ENCODE peak calls at places on chromosome 7, in eight cellular contexts. One of them, this sample, is unnamed.

GRCh38 chr7:18768256-18768655 is 272.7 kb downstream of the HDAC9 start:
- DNase-seq in endothelial cell: no peak
- DNase-seq in Calu3: no peak
- DNase-seq in AG09319: no peak
- DNase-seq in ascending aorta: no peak
- DNase-seq in GM23338: no peak
- DNase-seq in fibroblast of lung: no peak
- DNase-seq in GM20000: no peak
- DNase-seq in this sample: no peak

GRCh38 chr7:139358541-139359365 is 941 bp upstream of the LUC7L2 start:
- DNase-seq in endothelial cell: no peak
- DNase-seq in Calu3: peak; percentile 32
- DNase-seq in AG09319: no peak
- DNase-seq in ascending aorta: no peak
- DNase-seq in GM23338: peak; percentile 65
- DNase-seq in fibroblast of lung: peak; percentile 66
- DNase-seq in GM20000: no peak
- DNase-seq in this sample: peak; percentile 68

GRCh38 chr7:130216025-130216424 is 8.4 kb downstream of the SSMEM1 start:
- DNase-seq in endothelial cell: no peak
- DNase-seq in Calu3: no peak
- DNase-seq in AG09319: no peak
- DNase-seq in ascending aorta: no peak
- DNase-seq in GM23338: no peak
- DNase-seq in fibroblast of lung: no peak
- DNase-seq in GM20000: no peak
- DNase-seq in this sample: no peak

GRCh38 chr7:2568521-2569223 is 9.9 kb downstream of the IQCE start:
- DNase-seq in endothelial cell: no peak
- DNase-seq in Calu3: no peak
- DNase-seq in AG09319: no peak
- DNase-seq in ascending aorta: no peak
- DNase-seq in GM23338: no peak
- DNase-seq in fibroblast of lung: no peak
- DNase-seq in GM20000: no peak
- DNase-seq in this sample: no peak

GRCh38 chr7:150970424-150970823 is 7.7 kb downstream of the KCNH2 start:
- DNase-seq in endothelial cell: no peak
- DNase-seq in Calu3: no peak
- DNase-seq in AG09319: no peak
- DNase-seq in ascending aorta: no peak
- DNase-seq in GM23338: no peak
- DNase-seq in fibroblast of lung: no peak
- DNase-seq in GM20000: no peak
- DNase-seq in this sample: no peak

GRCh38 chr7:101857358-101857794 is 40.0 kb downstream of the CUX1 start:
- DNase-seq in endothelial cell: no peak
- DNase-seq in Calu3: no peak
- DNase-seq in AG09319: no peak
- DNase-seq in ascending aorta: no peak
- DNase-seq in GM23338: no peak
- DNase-seq in fibroblast of lung: no peak
- DNase-seq in GM20000: peak; percentile 58
- DNase-seq in this sample: no peak

GRCh38 chr7:33888206-33888605 is 17.1 kb upstream of the BMPER start:
- DNase-seq in endothelial cell: no peak
- DNase-seq in Calu3: no peak
- DNase-seq in AG09319: no peak
- DNase-seq in ascending aorta: no peak
- DNase-seq in GM23338: peak; percentile 64
- DNase-seq in fibroblast of lung: no peak
- DNase-seq in GM20000: no peak
- DNase-seq in this sample: no peak

GRCh38 chr7:97868314-97868713 is 3.9 kb downstream of the ASNS start:
- DNase-seq in endothelial cell: no peak
- DNase-seq in Calu3: no peak
- DNase-seq in AG09319: no peak
- DNase-seq in ascending aorta: no peak
- DNase-seq in GM23338: no peak
- DNase-seq in fibroblast of lung: no peak
- DNase-seq in GM20000: no peak
- DNase-seq in this sample: no peak

GRCh38 chr7:27219821-27220220 is 19.9 kb upstream of the HOXA13 start:
- DNase-seq in endothelial cell: no peak
- DNase-seq in Calu3: no peak
- DNase-seq in AG09319: no peak
- DNase-seq in ascending aorta: no peak
- DNase-seq in GM23338: no peak
- DNase-seq in fibroblast of lung: no peak
- DNase-seq in GM20000: no peak
- DNase-seq in this sample: no peak

GRCh38 chr7:55100172-55100961 is 81.5 kb downstream of the EGFR start:
- DNase-seq in endothelial cell: no peak
- DNase-seq in Calu3: no peak
- DNase-seq in AG09319: no peak
- DNase-seq in ascending aorta: peak; percentile 87
- DNase-seq in GM23338: no peak
- DNase-seq in fibroblast of lung: peak; percentile 64
- DNase-seq in GM20000: no peak
- DNase-seq in this sample: no peak

GRCh38 chr7:33050425-33051318 is 11.9 kb downstream of the NT5C3A start:
- DNase-seq in endothelial cell: peak; percentile 32
- DNase-seq in Calu3: peak; percentile 47
- DNase-seq in AG09319: no peak
- DNase-seq in ascending aorta: no peak
- DNase-seq in GM23338: peak; percentile 45
- DNase-seq in fibroblast of lung: peak; percentile 73
- DNase-seq in GM20000: peak; percentile 31
- DNase-seq in this sample: no peak

GRCh38 chr7:130065500-130066152 is 4.7 kb upstream of the KLHDC10 start:
- DNase-seq in endothelial cell: no peak
- DNase-seq in Calu3: no peak
- DNase-seq in AG09319: no peak
- DNase-seq in ascending aorta: no peak
- DNase-seq in GM23338: no peak
- DNase-seq in fibroblast of lung: peak; percentile 80
- DNase-seq in GM20000: no peak
- DNase-seq in this sample: no peak

GRCh38 chr7:2201686-2202360 is 30.9 kb downstream of the MAD1L1 start:
- DNase-seq in endothelial cell: no peak
- DNase-seq in Calu3: no peak
- DNase-seq in AG09319: no peak
- DNase-seq in ascending aorta: peak; percentile 56
- DNase-seq in GM23338: no peak
- DNase-seq in fibroblast of lung: no peak
- DNase-seq in GM20000: no peak
- DNase-seq in this sample: peak; percentile 23

GRCh38 chr7:139776486-139777303 is 1.1 kb downstream of the HIPK2 start:
- DNase-seq in endothelial cell: no peak
- DNase-seq in Calu3: peak; percentile 18
- DNase-seq in AG09319: no peak
- DNase-seq in ascending aorta: no peak
- DNase-seq in GM23338: peak; percentile 53
- DNase-seq in fibroblast of lung: peak; percentile 65
- DNase-seq in GM20000: peak; percentile 62
- DNase-seq in this sample: peak; percentile 45

GRCh38 chr7:16135628-16136027 is 285.7 kb downstream of the CRPPA start:
- DNase-seq in endothelial cell: no peak
- DNase-seq in Calu3: no peak
- DNase-seq in AG09319: no peak
- DNase-seq in ascending aorta: no peak
- DNase-seq in GM23338: no peak
- DNase-seq in fibroblast of lung: no peak
- DNase-seq in GM20000: no peak
- DNase-seq in this sample: no peak

GRCh38 chr7:116797611-116798010 is 64.8 kb upstream of the CAPZA2 start:
- DNase-seq in endothelial cell: no peak
- DNase-seq in Calu3: peak; percentile 54
- DNase-seq in AG09319: peak; percentile 35
- DNase-seq in ascending aorta: no peak
- DNase-seq in GM23338: no peak
- DNase-seq in fibroblast of lung: peak; percentile 66
- DNase-seq in GM20000: no peak
- DNase-seq in this sample: no peak

GRCh38 chr7:44964384-44964830 is 14.4 kb downstream of the MYO1G start:
- DNase-seq in endothelial cell: no peak
- DNase-seq in Calu3: no peak
- DNase-seq in AG09319: no peak
- DNase-seq in ascending aorta: no peak
- DNase-seq in GM23338: peak; percentile 58
- DNase-seq in fibroblast of lung: no peak
- DNase-seq in GM20000: peak; percentile 55
- DNase-seq in this sample: peak; percentile 38

GRCh38 chr7:143003393-143004051 is 23.4 kb downstream of the OR9A2 start:
- DNase-seq in endothelial cell: no peak
- DNase-seq in Calu3: peak; percentile 15
- DNase-seq in AG09319: no peak
- DNase-seq in ascending aorta: no peak
- DNase-seq in GM23338: peak; percentile 65
- DNase-seq in fibroblast of lung: peak; percentile 63
- DNase-seq in GM20000: peak; percentile 65
- DNase-seq in this sample: peak; percentile 53

GRCh38 chr7:156747718-156748117 is 107.1 kb downstream of the RNF32 start:
- DNase-seq in endothelial cell: no peak
- DNase-seq in Calu3: no peak
- DNase-seq in AG09319: no peak
- DNase-seq in ascending aorta: no peak
- DNase-seq in GM23338: no peak
- DNase-seq in fibroblast of lung: no peak
- DNase-seq in GM20000: no peak
- DNase-seq in this sample: peak; percentile 35

GRCh38 chr7:133253522-133253882 is 624 bp downstream of the EXOC4 start:
- DNase-seq in endothelial cell: peak; percentile 5
- DNase-seq in Calu3: peak; percentile 2
- DNase-seq in AG09319: no peak
- DNase-seq in ascending aorta: no peak
- DNase-seq in GM23338: no peak
- DNase-seq in fibroblast of lung: peak; percentile 14
- DNase-seq in GM20000: no peak
- DNase-seq in this sample: no peak

GRCh38 chr7:116644628-116645027 is 27.4 kb upstream of the MET start:
- DNase-seq in endothelial cell: no peak
- DNase-seq in Calu3: no peak
- DNase-seq in AG09319: no peak
- DNase-seq in ascending aorta: no peak
- DNase-seq in GM23338: no peak
- DNase-seq in fibroblast of lung: no peak
- DNase-seq in GM20000: no peak
- DNase-seq in this sample: no peak

GRCh38 chr7:4709187-4709586 is 27.1 kb downstream of the FOXK1 start:
- DNase-seq in endothelial cell: peak; percentile 74
- DNase-seq in Calu3: no peak
- DNase-seq in AG09319: no peak
- DNase-seq in ascending aorta: no peak
- DNase-seq in GM23338: peak; percentile 32
- DNase-seq in fibroblast of lung: no peak
- DNase-seq in GM20000: no peak
- DNase-seq in this sample: no peak
- TF ChIP-seq CTCF in endothelial cell: peak; percentile 43
- TF ChIP-seq CTCF in Calu3: no peak
- TF ChIP-seq CTCF in AG09319: no peak
- TF ChIP-seq CTCF in ascending aorta: no peak
- TF ChIP-seq CTCF in GM23338: peak; percentile 27
- TF ChIP-seq CTCF in fibroblast of lung: no peak
- TF ChIP-seq CTCF in GM20000: no peak
- TF ChIP-seq CTCF in this sample: no peak

GRCh38 chr7:98922392-98923107 is 44.2 kb downstream of the TRRAP start:
- DNase-seq in endothelial cell: no peak
- DNase-seq in Calu3: no peak
- DNase-seq in AG09319: peak; percentile 28
- DNase-seq in ascending aorta: no peak
- DNase-seq in GM23338: no peak
- DNase-seq in fibroblast of lung: peak; percentile 87
- DNase-seq in GM20000: no peak
- DNase-seq in this sample: peak; percentile 16
- TF ChIP-seq CTCF in endothelial cell: no peak
- TF ChIP-seq CTCF in Calu3: no peak
- TF ChIP-seq CTCF in AG09319: peak; percentile 17
- TF ChIP-seq CTCF in ascending aorta: no peak
- TF ChIP-seq CTCF in GM23338: no peak
- TF ChIP-seq CTCF in fibroblast of lung: no peak
- TF ChIP-seq CTCF in GM20000: no peak
- TF ChIP-seq CTCF in this sample: peak; percentile 1

GRCh38 chr7:22394739-22395138 is 37.8 kb upstream of the RAPGEF5 start:
- DNase-seq in endothelial cell: no peak
- DNase-seq in Calu3: no peak
- DNase-seq in AG09319: no peak
- DNase-seq in ascending aorta: no peak
- DNase-seq in GM23338: no peak
- DNase-seq in fibroblast of lung: no peak
- DNase-seq in GM20000: no peak
- DNase-seq in this sample: no peak
- TF ChIP-seq CTCF in endothelial cell: no peak
- TF ChIP-seq CTCF in Calu3: no peak
- TF ChIP-seq CTCF in AG09319: no peak
- TF ChIP-seq CTCF in ascending aorta: no peak
- TF ChIP-seq CTCF in GM23338: no peak
- TF ChIP-seq CTCF in fibroblast of lung: no peak
- TF ChIP-seq CTCF in GM20000: no peak
- TF ChIP-seq CTCF in this sample: no peak

GRCh38 chr7:39501358-39501757 is 64.8 kb upstream of the YAE1 start:
- DNase-seq in endothelial cell: no peak
- DNase-seq in Calu3: no peak
- DNase-seq in AG09319: no peak
- DNase-seq in ascending aorta: no peak
- DNase-seq in GM23338: no peak
- DNase-seq in fibroblast of lung: no peak
- DNase-seq in GM20000: no peak
- DNase-seq in this sample: no peak

GRCh38 chr7:39509912-39510311 is 56.3 kb upstream of the YAE1 start:
- DNase-seq in endothelial cell: peak; percentile 14
- DNase-seq in Calu3: no peak
- DNase-seq in AG09319: no peak
- DNase-seq in ascending aorta: no peak
- DNase-seq in GM23338: no peak
- DNase-seq in fibroblast of lung: no peak
- DNase-seq in GM20000: no peak
- DNase-seq in this sample: no peak

GRCh38 chr7:39509441-39509840 is 56.8 kb upstream of the YAE1 start:
- DNase-seq in endothelial cell: no peak
- DNase-seq in Calu3: no peak
- DNase-seq in AG09319: no peak
- DNase-seq in ascending aorta: no peak
- DNase-seq in GM23338: no peak
- DNase-seq in fibroblast of lung: no peak
- DNase-seq in GM20000: no peak
- DNase-seq in this sample: no peak

GRCh38 chr7:39507866-39508551 is 58.2 kb upstream of the YAE1 start:
- DNase-seq in endothelial cell: no peak
- DNase-seq in Calu3: no peak
- DNase-seq in AG09319: no peak
- DNase-seq in ascending aorta: no peak
- DNase-seq in GM23338: no peak
- DNase-seq in fibroblast of lung: no peak
- DNase-seq in GM20000: no peak
- DNase-seq in this sample: no peak

DNA sequence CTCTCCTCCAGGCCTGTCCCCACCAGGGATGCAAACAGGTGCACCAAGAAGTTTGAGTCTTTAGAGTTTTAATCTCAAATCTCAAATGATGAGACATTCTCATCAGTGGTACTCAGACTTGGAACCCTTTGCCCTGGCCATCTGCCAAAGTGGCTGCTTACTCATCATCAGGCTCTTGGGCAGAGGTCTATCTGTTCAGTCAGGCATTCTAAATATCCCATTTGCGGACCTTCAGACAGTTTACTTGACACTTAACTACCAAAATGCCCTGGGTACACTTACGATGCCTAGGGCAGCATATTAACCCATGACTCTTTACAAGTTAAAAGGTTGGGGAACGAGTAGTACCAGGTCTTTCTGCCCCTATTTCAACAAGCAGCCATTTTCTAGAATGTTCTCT is 61.2 kb upstream of the YAE1 start:
- DNase-seq in endothelial cell: no peak
- DNase-seq in Calu3: peak; percentile 52
- DNase-seq in AG09319: no peak
- DNase-seq in ascending aorta: no peak
- DNase-seq in GM23338: no peak
- DNase-seq in fibroblast of lung: peak; percentile 36
- DNase-seq in GM20000: no peak
- DNase-seq in this sample: no peak
- TF ChIP-seq CTCF in endothelial cell: no peak
- TF ChIP-seq CTCF in Calu3: no peak
- TF ChIP-seq CTCF in AG09319: no peak
- TF ChIP-seq CTCF in ascending aorta: no peak
- TF ChIP-seq CTCF in GM23338: no peak
- TF ChIP-seq CTCF in fibroblast of lung: no peak
- TF ChIP-seq CTCF in GM20000: no peak
- TF ChIP-seq CTCF in this sample: no peak